ENCODE peak calls at places on chromosomes 12 and 14, in eight cellular contexts. X is B cell, W is IMR-90, Q is lung, O is GM13977, I is WTC11, E is astrocyte of the cerebellum, N is A549. T is an unnamed sample.

GRCh38 chr12:54560374-54560858 is 11.0 kb downstream of the PDE1B start:
- DNase-seq in W (peak), I (peak), N (peak), O (peak), X (peak), E (peak), Q (peak), T (peak)

GRCh38 chr14:91228112-91229004 is 16.1 kb downstream of the GPR68 start:
- DNase-seq in I (peak), X (peak), N (no peak), Q (no peak), E (no peak), W (peak), O (peak), T (peak)

GRCh38 chr12:120282229-120282628 is 9.5 kb downstream of the RNU4-2 start:
- DNase-seq in I (peak), E (no peak), O (no peak), N (no peak), X (no peak), Q (no peak), W (no peak), T (no peak)

GRCh38 chr12:49636979-49637378 is 13.6 kb downstream of the PRPF40B start:
- DNase-seq in E (peak), O (peak), X (peak), W (peak), I (peak), Q (no peak), N (peak), T (peak)

GRCh38 chr12:130160711-130161231 is 1.5 kb upstream of the FZD10 start:
- DNase-seq in Q (no peak), N (no peak), X (no peak), E (no peak), I (no peak), O (no peak), W (no peak), T (no peak)

GRCh38 chr12:130953783-130954543 is at the start of gene ADGRD1:
- DNase-seq in O (peak), X (no peak), E (no peak), I (no peak), Q (peak), N (peak), W (peak), T (no peak)

GRCh38 chr14:24430143-24430681 is 458 bp downstream of the KHNYN start:
- DNase-seq in O (peak), W (peak), I (peak), Q (peak), E (peak), N (peak), X (peak), T (peak)

GRCh38 chr12:62692884-62693283 is 226.3 kb downstream of the MON2 start:
- DNase-seq in O (no peak), Q (no peak), W (peak), X (no peak), N (no peak), E (peak), I (no peak), T (no peak)

GRCh38 chr12:31629756-31630732 is 29.4 kb upstream of the ETFBKMT start:
- DNase-seq in O (no peak), I (no peak), E (peak), Q (no peak), X (no peak), W (peak), N (no peak), T (no peak)

GRCh38 chr12:95859947-95860850 is 1.4 kb downstream of the SNRPF start:
- DNase-seq in X (no peak), E (no peak), Q (no peak), I (no peak), N (no peak), O (no peak), W (no peak), T (no peak)

GRCh38 chr12:4274396-4274959 is 916 bp downstream of the CCND2 start:
- DNase-seq in X (no peak), Q (no peak), N (no peak), W (no peak), I (peak), E (no peak), O (no peak), T (no peak)

GRCh38 chr12:10101042-10101579 is 2.3 kb upstream of the CLEC1A start:
- DNase-seq in N (no peak), W (peak), I (no peak), E (peak), X (no peak), Q (no peak), O (no peak), T (no peak)

GRCh38 chr12:58502236-58502635 is 418.1 kb downstream of the LRIG3 start:
- DNase-seq in N (no peak), O (no peak), W (peak), E (no peak), X (no peak), I (no peak), Q (no peak), T (no peak)

GRCh38 chr14:26709019-26709418 is 111.2 kb upstream of the NOVA1 start:
- DNase-seq in N (no peak), X (no peak), W (no peak), I (no peak), O (no peak), E (peak), Q (no peak), T (no peak)

GRCh38 chr14:102949801-102950451 is 27.5 kb downstream of the AMN start:
- DNase-seq in N (no peak), W (peak), E (peak), I (no peak), Q (no peak), O (no peak), X (no peak), T (no peak)

GRCh38 chr14:88026890-88027289 is 22.0 kb downstream of the GPR65 start:
- DNase-seq in Q (no peak), N (no peak), W (no peak), X (no peak), O (no peak), I (no peak), E (no peak), T (no peak)

GRCh38 chr12:91100901-91101300 is 10.4 kb downstream of the LUM start:
- DNase-seq in O (no peak), X (no peak), I (no peak), W (no peak), N (no peak), Q (no peak), E (peak), T (no peak)

GRCh38 chr12:113040722-113041168 is 15.8 kb upstream of the DTX1 start:
- DNase-seq in O (no peak), I (no peak), Q (peak), N (peak), E (no peak), W (peak), X (no peak), T (no peak)

GRCh38 chr14:21825147-21825743 is 151.6 kb upstream of the OR4E1 start:
- DNase-seq in O (peak), Q (no peak), N (peak), X (no peak), W (peak), E (no peak), I (peak), T (peak)
- TF ChIP-seq CTCF in O (peak), Q (no peak), N (peak), X (peak), W (peak), E (peak), I (peak), T (peak)

GRCh38 chr12:128267651-128268347 is 829 bp downstream of the TMEM132C start:
- DNase-seq in E (no peak), O (no peak), I (no peak), W (no peak), Q (no peak), X (no peak), N (no peak), T (no peak)
- TF ChIP-seq CTCF in E (no peak), O (no peak), I (no peak), W (no peak), Q (no peak), X (no peak), N (no peak), T (no peak)

GRCh38 chr14:58297762-58298476 is 436 bp upstream of the ARID4A start:
- DNase-seq in I (peak), N (peak), Q (peak), E (peak), O (peak), X (peak), W (peak), T (peak)
- TF ChIP-seq CTCF in I (no peak), N (no peak), Q (no peak), E (no peak), O (no peak), X (no peak), W (no peak), T (no peak)

DNA sequence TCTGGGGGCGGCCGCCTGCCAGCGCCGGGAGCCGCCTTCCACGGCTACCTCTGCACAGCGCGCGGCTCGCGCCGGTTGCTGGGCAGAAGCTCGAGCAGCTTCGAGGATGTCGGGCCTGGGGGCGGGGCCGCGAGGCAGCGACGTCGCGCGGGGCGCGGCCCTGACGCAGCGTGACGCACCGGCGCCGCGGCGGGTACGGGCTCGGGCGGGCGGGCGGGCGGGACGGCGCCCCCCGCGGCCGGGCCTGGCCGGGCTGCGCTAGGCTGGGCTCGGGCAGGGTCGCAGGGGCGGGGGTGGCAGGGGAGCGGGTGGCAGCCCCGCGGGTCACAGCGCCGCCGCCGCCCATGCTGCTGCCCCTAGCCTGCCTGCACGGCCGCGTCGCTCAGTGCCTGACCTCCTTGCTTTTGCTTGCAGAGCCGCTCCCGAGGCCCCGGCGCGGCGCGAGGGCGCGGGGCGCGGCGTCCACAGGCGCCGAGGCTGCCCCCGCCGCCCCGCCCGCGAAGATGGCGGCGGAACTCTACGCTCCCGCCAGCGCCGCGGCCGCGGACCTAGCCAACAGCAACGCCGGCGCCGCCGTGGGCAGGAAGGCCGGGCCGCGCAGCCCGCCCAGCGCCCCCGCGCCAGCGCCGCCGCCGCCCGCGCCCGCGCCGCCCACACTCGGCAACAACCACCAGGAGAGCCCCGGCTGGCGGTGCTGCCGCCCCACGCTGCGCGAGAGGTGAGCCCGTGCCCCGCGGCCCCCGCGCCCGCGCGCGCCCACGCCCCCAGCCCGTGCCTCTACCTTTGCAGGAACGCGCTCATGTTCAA is at the start of gene BTBD6:
- DNase-seq in Q (peak), N (peak), O (peak), X (peak), W (peak), I (peak), E (peak), T (peak)
- TF ChIP-seq CTCF in Q (no peak), N (peak), O (peak), X (no peak), W (peak), I (no peak), E (no peak), T (no peak)

GRCh38 chr12:57092876-57093411 is 4.0 kb downstream of the NAB2 start:
- DNase-seq in X (no peak), Q (no peak), O (peak), I (no peak), W (no peak), E (no peak), N (no peak), T (no peak)

GRCh38 chr12:57094194-57095160 is 5.6 kb downstream of the NAB2 start:
- DNase-seq in E (no peak), Q (no peak), N (no peak), X (no peak), O (peak), I (no peak), W (no peak), T (no peak)

GRCh38 chr12:57092529-57092862 is 3.6 kb downstream of the NAB2 start:
- DNase-seq in W (no peak), E (no peak), O (peak), N (no peak), Q (no peak), X (no peak), I (no peak), T (no peak)

GRCh38 chr12:57091633-57092528 is 3.0 kb downstream of the NAB2 start:
- DNase-seq in W (no peak), X (no peak), O (peak), E (no peak), I (no peak), N (no peak), Q (no peak), T (no peak)

GRCh38 chr12:57093412-57094193 is 4.7 kb downstream of the NAB2 start:
- DNase-seq in W (peak), I (peak), Q (peak), N (peak), E (no peak), X (peak), O (peak), T (peak)
- TF ChIP-seq CTCF in W (peak), I (peak), Q (no peak), N (peak), E (peak), X (peak), O (peak), T (peak)

DNA sequence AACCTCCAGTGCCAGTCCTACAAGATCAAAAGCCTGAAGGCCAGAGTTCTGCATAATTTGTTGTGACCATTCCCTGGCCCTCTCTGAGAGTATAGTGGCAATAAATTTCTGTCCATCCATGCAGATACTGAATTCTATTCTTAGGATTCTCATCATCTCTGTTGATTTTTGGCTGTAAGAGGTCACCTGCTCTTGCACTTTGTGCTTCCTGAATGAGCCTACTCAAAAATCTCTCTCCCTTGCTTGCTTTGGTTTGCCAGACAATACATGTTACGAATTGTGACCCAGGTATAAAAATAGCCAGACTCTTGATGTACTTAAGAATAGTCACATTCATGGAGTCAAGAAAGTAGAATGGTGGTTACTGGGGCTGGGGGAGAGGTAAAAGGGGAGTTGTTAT is 16.7 kb downstream of the ZNF664 start:
- DNase-seq in E (no peak), Q (no peak), W (no peak), N (no peak), X (no peak), O (no peak), I (no peak), T (no peak)
- TF ChIP-seq CTCF in E (no peak), Q (no peak), W (no peak), N (no peak), X (no peak), O (no peak), I (no peak), T (no peak)

GRCh38 chr12:114046236-114046998 is 80.3 kb upstream of the RBM19 start:
- DNase-seq in N (no peak), O (no peak), E (no peak), Q (no peak), I (no peak), W (no peak), X (no peak), T (no peak)
- TF ChIP-seq CTCF in N (no peak), O (no peak), E (no peak), Q (no peak), I (no peak), W (no peak), X (no peak), T (no peak)

GRCh38 chr14:57052705-57053302 is 215.9 kb downstream of the EXOC5 start:
- DNase-seq in Q (no peak), I (no peak), X (no peak), W (no peak), N (no peak), O (no peak), E (no peak), T (no peak)

GRCh38 chr14:57060276-57060956 is 208.3 kb downstream of the EXOC5 start:
- DNase-seq in W (no peak), E (no peak), Q (no peak), I (no peak), X (no peak), N (no peak), O (peak), T (peak)

GRCh38 chr14:57061009-57061711 is 207.5 kb downstream of the EXOC5 start:
- DNase-seq in W (no peak), Q (no peak), O (no peak), X (no peak), E (no peak), N (no peak), I (no peak), T (no peak)

GRCh38 chr14:57057803-57058202 is 210.9 kb downstream of the EXOC5 start:
- DNase-seq in E (no peak), O (peak), X (no peak), I (no peak), Q (no peak), W (no peak), N (no peak), T (no peak)

GRCh38 chr14:57058319-57058718 is 210.4 kb downstream of the EXOC5 start:
- DNase-seq in X (no peak), Q (no peak), W (no peak), N (no peak), I (no peak), E (no peak), O (no peak), T (no peak)
- TF ChIP-seq CTCF in X (no peak), Q (no peak), W (no peak), N (no peak), I (no peak), E (no peak), O (no peak), T (no peak)

DNA sequence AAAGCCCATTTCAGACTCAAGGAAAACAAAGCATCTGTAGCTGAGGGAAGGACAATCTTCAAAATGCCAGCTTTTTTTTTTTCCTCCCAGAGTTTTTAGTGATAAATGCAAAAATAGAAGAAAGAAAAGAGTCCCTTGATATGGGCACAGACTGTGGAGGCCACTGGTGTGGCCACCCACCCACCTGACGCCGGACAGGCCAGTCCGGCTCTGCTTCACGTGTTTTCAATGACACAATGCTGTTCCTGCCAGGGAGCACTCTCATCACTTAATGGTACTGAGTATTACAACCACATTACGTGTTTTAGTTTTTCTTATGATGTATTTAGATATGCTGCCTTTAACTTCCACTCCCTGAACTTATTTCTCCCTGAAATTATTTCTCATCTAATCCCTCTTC is 155.7 kb upstream of the HIF1A start:
- DNase-seq in W (no peak), I (no peak), E (no peak), N (no peak), X (no peak), Q (no peak), O (no peak), T (no peak)
- TF ChIP-seq CTCF in W (no peak), I (no peak), E (no peak), N (no peak), X (no peak), Q (no peak), O (no peak), T (no peak)

GRCh38 chr14:73662439-73663056 is 17.8 kb downstream of the DNAL1 start:
- DNase-seq in I (peak), Q (no peak), W (peak), X (no peak), O (no peak), N (peak), E (peak), T (no peak)
- TF ChIP-seq CTCF in I (no peak), Q (no peak), W (peak), X (no peak), O (no peak), N (peak), E (peak), T (no peak)

T was measured in activated CD8-positive, alpha-beta T cell treated with anti-CD3 and anti-CD28 coated beads for 36 hours.